ENCODE peak calls at places on chromosomes 5 and 9, in ten cellular contexts. R is thyroid gland, X is aorta, N is right cardiac atrium, T is mammary epithelial cell, J is A673, S is GM06990, M is cardiac muscle cell, F is hepatocyte, W is brain microvascular endothelial cell. O is an unnamed sample.

GRCh38 chr5:174188300-174188699 is 142.8 kb downstream of the NSG2 start:
- DNase-seq in N (no peak), J (no peak), M (no peak), T (no peak), F (no peak), X (no peak), W (no peak), S (no peak), R (no peak), O (peak; percentile 53)

GRCh38 chr5:109921735-109922395 is 232.1 kb downstream of the MAN2A1 start:
- DNase-seq in N (peak; percentile 68), R (peak; percentile 91), X (no peak), J (no peak), W (no peak), T (no peak), S (peak; percentile 6), M (no peak), F (no peak), O (no peak)

GRCh38 chr5:116738270-116738947 is 163.8 kb upstream of the SEMA6A start:
- DNase-seq in T (no peak), R (no peak), S (no peak), M (peak; percentile 52), W (no peak), N (peak; percentile 49), J (no peak), F (no peak), X (no peak), O (no peak)

GRCh38 chr5:67886761-67887160 is 328.8 kb upstream of the PIK3R1 start:
- DNase-seq in R (no peak), W (no peak), T (no peak), J (peak; percentile 52), F (no peak), S (no peak), N (no peak), M (no peak), X (no peak), O (no peak)

GRCh38 chr9:137674307-137675305 is 55.8 kb downstream of the EHMT1 start:
- DNase-seq in X (no peak), S (no peak), N (no peak), R (no peak), F (no peak), J (no peak), W (no peak), M (no peak), T (no peak), O (no peak)

GRCh38 chr9:93541581-93542349 is 34.6 kb upstream of the PHF2 start:
- DNase-seq in X (no peak), W (no peak), M (no peak), R (peak; percentile 64), T (no peak), N (no peak), F (no peak), J (no peak), S (no peak), O (no peak)

GRCh38 chr5:169667896-169668674 is 31.0 kb downstream of the DOCK2 start:
- DNase-seq in F (no peak), W (no peak), N (no peak), M (no peak), S (no peak), R (no peak), X (no peak), J (no peak), T (no peak), O (no peak)

GRCh38 chr9:13432914-13433313 is 153.4 kb upstream of the MPDZ start:
- DNase-seq in X (no peak), F (no peak), R (no peak), W (no peak), J (peak; percentile 33), S (no peak), T (no peak), N (no peak), M (peak; percentile 62), O (no peak)

GRCh38 chr9:125437771-125438221 is 176.2 kb downstream of the GAPVD1 start:
- DNase-seq in S (no peak), W (no peak), J (no peak), T (no peak), X (no peak), R (peak; percentile 81), F (no peak), M (no peak), N (no peak), O (no peak)

GRCh38 chr9:95029251-95029650 is 288.3 kb downstream of the FANCC start:
- DNase-seq in J (no peak), R (no peak), N (no peak), W (no peak), M (no peak), S (no peak), T (no peak), X (no peak), F (no peak), O (no peak)

GRCh38 chr5:73435640-73436534 is 12.7 kb downstream of the FOXD1 start:
- DNase-seq in X (no peak), J (no peak), R (no peak), W (no peak), T (no peak), F (no peak), N (no peak), S (no peak), M (no peak), O (no peak)

GRCh38 chr9:76559283-76559682 is 100.3 kb downstream of the GCNT1 start:
- DNase-seq in R (no peak), J (no peak), T (no peak), W (no peak), X (no peak), N (no peak), M (peak; percentile 36), F (no peak), S (no peak), O (no peak)

GRCh38 chr5:36442796-36443195 is 141.1 kb upstream of the RANBP3L start:
- DNase-seq in J (peak; percentile 27), W (peak; percentile 68), X (no peak), N (no peak), F (no peak), T (peak; percentile 81), M (peak; percentile 70), R (no peak), S (no peak), O (peak; percentile 52)

GRCh38 chr9:68873179-68873578 is 140.7 kb downstream of the PRKACG start:
- DNase-seq in J (no peak), W (no peak), N (no peak), M (no peak), S (no peak), T (no peak), F (no peak), R (no peak), X (no peak), O (no peak)

GRCh38 chr9:125513634-125514413 is 193.2 kb downstream of the MAPKAP1 start:
- DNase-seq in N (peak; percentile 47), J (no peak), F (peak; percentile 55), W (peak; percentile 57), S (peak; percentile 34), T (peak; percentile 91), X (no peak), M (peak; percentile 68), R (no peak), O (peak; percentile 67)

GRCh38 chr5:102809033-102809432 is 53.9 kb downstream of the PAM start:
- DNase-seq in F (no peak), T (no peak), S (no peak), N (no peak), J (no peak), W (no peak), X (no peak), R (peak; percentile 71), M (no peak), O (no peak)

GRCh38 chr9:96449522-96449843 is 486 bp upstream of the HABP4 start:
- DNase-seq in W (no peak), J (no peak), N (no peak), X (no peak), M (no peak), R (no peak), S (peak; percentile 8), F (no peak), T (no peak), O (no peak)

DNA sequence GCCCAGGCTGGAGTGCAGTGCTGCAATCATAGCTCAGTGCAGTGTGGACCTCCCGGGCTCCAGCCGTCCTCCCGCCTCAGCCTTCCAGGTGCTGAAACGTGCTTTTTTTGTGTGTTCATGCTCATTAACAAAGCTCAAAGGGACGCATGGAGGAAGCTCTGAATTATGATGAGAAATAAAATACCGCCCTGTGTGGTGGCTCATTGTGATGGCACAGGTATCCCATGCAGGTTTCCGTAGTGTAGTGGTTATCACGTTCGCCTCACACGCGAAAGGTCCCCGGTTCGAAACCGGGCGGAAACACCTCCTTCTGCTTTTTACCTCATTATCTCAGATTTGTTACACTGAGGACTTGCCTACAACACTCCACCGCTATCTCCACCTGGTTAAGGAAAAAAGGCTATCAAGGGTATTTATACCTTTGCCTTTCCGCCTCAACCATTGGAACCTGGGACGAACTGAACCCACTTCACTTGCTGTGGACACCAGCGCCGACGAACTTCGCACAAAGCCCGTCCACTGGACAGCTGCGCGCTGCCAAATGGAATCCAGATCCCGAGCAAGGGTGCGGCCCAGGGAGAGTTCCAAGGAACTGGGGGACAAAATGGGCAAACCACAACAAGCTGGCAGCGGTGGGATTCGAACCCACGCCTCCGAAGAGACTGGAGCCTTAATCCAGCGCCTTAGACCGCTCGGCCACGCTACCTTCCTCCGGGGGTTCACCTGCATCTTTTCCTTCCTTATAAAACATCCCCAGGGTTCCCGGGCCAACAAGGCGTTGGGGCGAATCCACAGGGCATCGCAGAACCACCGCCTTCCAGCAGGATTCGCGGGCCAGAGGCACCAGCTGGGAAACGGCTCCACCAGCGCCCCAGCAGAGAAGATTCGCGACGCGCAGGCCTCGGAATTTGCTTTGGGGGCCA is 26.3 kb downstream of the OR2V2 start:
- DNase-seq in J (peak; percentile 56), T (peak; percentile 95), W (peak; percentile 89), X (peak; percentile 27), S (peak; percentile 88), M (peak; percentile 35), N (peak; percentile 31), F (peak; percentile 52), R (no peak), O (peak; percentile 93)
- H3K27me3 ChIP-seq in J (no peaks in the 10 kb centered on the region), T (no peaks in the 10 kb centered on the region), W (no peaks in the 10 kb centered on the region), X (no peaks in the 10 kb centered on the region), S (no peaks in the 10 kb centered on the region), M (peaks cover 70% of the 10 kb centered on the region), N (peaks cover 2% of the 10 kb centered on the region), F (peaks cover 30% of the 10 kb centered on the region), R (peaks cover 24% of the 10 kb centered on the region), O (no peaks in the 10 kb centered on the region)

GRCh38 chr9:5188060-5188707 is 2.7 kb upstream of the INSL6 start:
- DNase-seq in N (no peak), W (no peak), M (no peak), J (no peak), T (no peak), X (peak; percentile 45), F (no peak), R (no peak), S (no peak), O (no peak)
- H3K4me3 ChIP-seq in N (no peak overlapping the region), W (no peak overlapping the region), M (no peak overlapping the region), J (no peak overlapping the region), T (no peak overlapping the region), X (no peak overlapping the region), F (no peak overlapping the region), R (no peak overlapping the region), S (no peak overlapping the region), O (no peak overlapping the region)

GRCh38 chr5:38259062-38259857 is 901 bp downstream of the EGFLAM start:
- DNase-seq in X (no peak), N (no peak), R (no peak), T (no peak), J (no peak), M (no peak), F (peak; percentile 10), W (no peak), S (no peak), O (no peak)
- H3K27me3 ChIP-seq in X (no peaks in the 10 kb centered on the region), N (no peaks in the 10 kb centered on the region), R (peaks cover 9% of the 10 kb centered on the region), T (peaks cover 44% of the 10 kb centered on the region), J (peaks cover 48% of the 10 kb centered on the region), M (peaks cover 57% of the 10 kb centered on the region), F (peaks cover 66% of the 10 kb centered on the region), W (peaks cover 37% of the 10 kb centered on the region), S (no peaks in the 10 kb centered on the region), O (peaks cover 48% of the 10 kb centered on the region)

GRCh38 chr9:19925674-19926503 is 137.1 kb upstream of the SLC24A2 start:
- DNase-seq in J (peak; percentile 73), N (peak; percentile 70), S (peak; percentile 34), T (peak; percentile 86), W (peak; percentile 61), F (peak; percentile 90), R (peak; percentile 62), M (peak; percentile 84), X (peak; percentile 69), O (peak; percentile 64)
- H3K4me3 ChIP-seq in J (peak overlapping the region; percentile 44), N (peak overlapping the region; percentile 50), S (peak overlapping the region; percentile 37), T (peak overlapping the region; percentile 36), W (peak overlapping the region; percentile 57), F (peak overlapping the region; percentile 27), R (no peak overlapping the region), M (peak overlapping the region; percentile 14), X (no peak overlapping the region), O (peak overlapping the region; percentile 40)

O was measured in MG63.